ENCODE peak calls at places on chromosome 1, in five cellular contexts. Z, D, I, K and U are unnamed samples.
A peak's percentile ranks its signal among the peaks of the same experiment; 100 is the strongest.

GRCh38 chr1:89908993-89909436 is 85.9 kb upstream of the ZNF326 start:
- DNase-seq in D (no peak), Z (no peak), K (peak; percentile 49), I (no peak), U (no peak)

GRCh38 chr1:86504130-86504479 is 35.4 kb downstream of the CLCA1 start:
- DNase-seq in I (peak; percentile 59), Z (no peak), K (peak; percentile 50), D (no peak), U (no peak)

GRCh38 chr1:192343304-192343703 is 26.5 kb downstream of the RGS21 start:
- DNase-seq in K (no peak), D (no peak), I (no peak), Z (no peak), U (no peak)

GRCh38 chr1:32266926-32267645 is 16.0 kb downstream of the LCK start:
- DNase-seq in K (no peak), Z (no peak), I (no peak), D (no peak), U (no peak)

GRCh38 chr1:154483941-154484803 is 17.8 kb upstream of the TDRD10 start:
- DNase-seq in I (no peak), K (no peak), Z (no peak), D (no peak), U (no peak)

GRCh38 chr1:33055210-33055991 is 18.7 kb upstream of the AK2 start:
- DNase-seq in I (peak; percentile 83), Z (peak; percentile 79), K (peak; percentile 83), D (peak; percentile 53), U (peak; percentile 81)

GRCh38 chr1:99808391-99809115 is 41.6 kb upstream of the AGL start:
- DNase-seq in Z (no peak), I (peak; percentile 63), K (peak; percentile 22), D (no peak), U (no peak)

GRCh38 chr1:81446006-81446669 is 354.6 kb upstream of the ADGRL2 start:
- DNase-seq in D (no peak), Z (no peak), I (no peak), K (no peak), U (no peak)

GRCh38 chr1:24925082-24925779 is 4.8 kb downstream of the RUNX3 start:
- DNase-seq in D (no peak), Z (no peak), I (no peak), K (no peak), U (no peak)

GRCh38 chr1:211524521-211524920 is 32.6 kb upstream of the RD3 start:
- DNase-seq in I (no peak), K (no peak), Z (no peak), D (no peak), U (no peak)

DNA sequence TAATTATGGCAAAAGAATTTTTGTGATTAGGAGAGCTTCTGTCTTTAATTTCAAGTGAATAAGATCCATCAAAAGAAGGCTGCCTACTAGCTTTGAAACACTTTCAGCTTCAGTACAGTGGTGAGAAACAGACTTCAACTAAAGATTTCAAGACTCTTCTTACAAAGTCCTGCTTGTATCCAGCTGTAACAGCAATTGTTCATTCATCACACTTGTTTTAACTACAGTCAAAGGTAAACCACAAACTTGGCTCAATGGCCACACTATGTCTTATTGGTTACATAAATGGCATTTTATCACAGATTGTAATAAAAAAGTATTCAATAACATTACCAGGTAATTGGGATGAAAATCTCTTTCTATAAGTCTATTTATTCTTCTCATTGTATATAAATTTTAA is 59.2 kb downstream of the WARS2 start:
- DNase-seq in K (no peak), Z (no peak), D (no peak), I (no peak), U (no peak)
- H3K27ac ChIP-seq in K (no peak overlapping the region), Z (no peak overlapping the region), D (peak overlapping the region; percentile 52), I (no peak overlapping the region), U (peak overlapping the region; percentile 47)

GRCh38 chr1:46568614-46569013 is 17.2 kb upstream of the KNCN start:
- DNase-seq in K (no peak), I (no peak), D (no peak), Z (no peak), U (no peak)
- H3K36me3 ChIP-seq in K (peaks cover 73% of the 10 kb centered on the region), I (no peaks in the 10 kb centered on the region), D (peaks cover 30% of the 10 kb centered on the region), Z (peaks cover 7% of the 10 kb centered on the region), U (peaks cover 44% of the 10 kb centered on the region)

DNA sequence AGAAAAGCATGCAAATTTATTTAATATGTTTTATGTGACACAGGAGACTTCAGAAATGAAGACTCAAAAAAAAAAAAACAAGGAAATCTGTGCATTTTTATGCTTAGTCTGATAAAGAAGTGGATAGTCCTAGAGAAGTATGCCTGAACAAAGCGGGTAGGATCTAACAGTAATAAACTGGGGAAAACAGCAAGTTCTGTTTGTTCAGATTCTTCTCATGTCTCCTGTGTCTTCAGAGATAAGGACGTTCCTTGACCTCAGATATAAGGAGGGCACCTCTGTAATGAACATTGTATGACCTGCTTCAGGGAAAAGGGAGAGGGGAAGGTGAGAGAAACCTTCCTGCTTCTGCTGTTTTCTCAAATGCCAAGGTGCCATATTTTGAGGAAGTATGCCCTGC is 67.7 kb upstream of the TNFSF18 start:
- DNase-seq in K (no peak), Z (no peak), D (no peak), I (no peak), U (no peak)
- H3K4me1 ChIP-seq in K (peaks cover 5% of the 10 kb centered on the region), Z (peaks cover 11% of the 10 kb centered on the region), D (peaks cover 10% of the 10 kb centered on the region), I (peaks cover 9% of the 10 kb centered on the region), U (peaks cover 17% of the 10 kb centered on the region)

DNA sequence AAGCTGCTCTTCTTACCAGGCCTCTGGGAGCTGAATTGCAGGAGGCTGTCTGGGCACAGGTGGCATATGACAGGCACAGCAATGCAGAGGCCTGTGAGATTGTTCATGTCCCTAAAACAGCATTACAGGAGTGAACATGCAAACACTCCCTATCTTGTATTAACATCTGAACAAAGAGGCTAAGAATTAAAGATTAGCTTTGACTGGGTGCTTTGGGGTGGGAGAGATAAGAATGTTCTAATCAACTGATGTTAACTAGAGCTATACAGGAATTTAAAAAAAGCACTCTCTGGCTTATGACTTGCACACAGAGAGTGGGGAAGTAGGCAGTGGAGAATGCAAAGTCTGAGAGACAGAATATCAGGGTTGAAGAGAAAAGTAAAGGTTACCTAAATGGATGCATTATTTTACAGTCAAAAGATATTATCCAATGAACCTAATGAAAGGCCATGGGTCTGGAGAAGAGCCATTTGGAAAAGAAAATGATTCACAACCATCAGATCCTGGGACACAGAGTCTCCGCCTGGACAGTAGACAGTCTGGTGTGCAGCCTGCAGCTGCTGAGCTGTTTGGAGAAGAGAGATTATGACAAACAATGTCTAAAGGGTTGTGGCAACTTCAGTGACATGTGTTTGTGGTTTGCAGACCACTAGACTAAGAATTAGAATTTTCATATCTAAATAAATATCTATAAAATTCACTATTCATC is 20.2 kb downstream of the DPT start:
- DNase-seq in K (no peak), D (peak; percentile 27), Z (no peak), I (no peak), U (no peak)
- H3K27ac ChIP-seq in K (peak overlapping the region; percentile 45), D (peak overlapping the region; percentile 52), Z (peak overlapping the region; percentile 25), I (no peak overlapping the region), U (peak overlapping the region; percentile 66)

DNA sequence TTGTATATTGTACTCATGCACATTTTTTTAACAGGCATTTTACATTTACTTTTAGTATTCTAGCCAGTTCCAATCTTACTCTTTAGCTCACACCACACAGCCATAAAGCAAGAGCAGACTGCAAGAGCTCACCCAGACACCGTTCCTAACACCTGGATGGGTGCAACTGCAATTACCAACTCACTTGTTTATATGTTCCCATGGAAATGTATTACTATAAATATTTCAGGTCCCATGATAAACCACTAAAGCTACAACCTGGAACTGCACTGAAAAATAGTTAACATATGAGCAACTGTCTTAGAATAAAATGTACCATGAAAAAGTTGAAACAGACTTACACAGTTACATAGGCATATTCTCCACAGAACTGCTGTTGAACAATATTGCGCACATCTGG is 30.8 kb downstream of the USP48 start:
- DNase-seq in I (no peak), D (no peak), Z (no peak), K (no peak), U (no peak)
- H3K36me3 ChIP-seq in I (peaks cover 77% of the 10 kb centered on the region), D (peaks cover 62% of the 10 kb centered on the region), Z (peaks cover 3% of the 10 kb centered on the region), K (peaks cover 96% of the 10 kb centered on the region), U (peaks cover 81% of the 10 kb centered on the region)

GRCh38 chr1:47993881-47994625 is 3.1 kb downstream of the TRABD2B start:
- DNase-seq in Z (no peak), I (peak; percentile 46), K (no peak), D (no peak), U (peak; percentile 62)

GRCh38 chr1:47995306-47996050 is 1.7 kb downstream of the TRABD2B start:
- DNase-seq in I (peak; percentile 59), Z (no peak), D (no peak), K (no peak), U (no peak)

GRCh38 chr1:47996406-47997226 is 569 bp downstream of the TRABD2B start:
- DNase-seq in Z (peak; percentile 30), I (peak; percentile 79), K (peak; percentile 24), D (peak; percentile 34), U (peak; percentile 70)

GRCh38 chr1:47997289-47998200 is at the start of gene TRABD2B:
- DNase-seq in D (peak; percentile 80), Z (peak; percentile 83), K (peak; percentile 82), I (peak; percentile 96), U (peak; percentile 85)

DNA sequence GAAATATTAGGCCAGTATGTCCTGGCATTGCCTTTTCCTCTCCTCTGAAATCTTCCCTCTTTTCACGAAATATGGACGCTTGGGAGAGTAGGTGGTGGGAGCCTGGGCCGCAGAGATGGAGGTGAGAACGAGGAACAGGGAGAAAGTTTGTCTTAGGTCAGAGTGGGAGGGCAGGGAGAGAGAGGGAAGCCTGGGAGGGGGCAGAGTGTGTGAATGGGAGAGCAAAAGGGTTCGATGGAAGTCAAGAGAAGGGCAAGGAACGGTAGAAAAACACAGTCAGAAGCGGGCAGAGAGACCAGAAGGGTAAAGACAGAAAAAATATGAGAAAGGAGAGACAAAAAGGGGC is 1.2 kb downstream of the TRABD2B start:
- DNase-seq in Z (no peak), D (no peak), K (no peak), I (no peak), U (no peak)
- H3K4me1 ChIP-seq in Z (peaks cover 2% of the 10 kb centered on the region), D (peaks cover 45% of the 10 kb centered on the region), K (no peaks in the 10 kb centered on the region), I (peaks cover 35% of the 10 kb centered on the region), U (peaks cover 38% of the 10 kb centered on the region)

GRCh38 chr1:53430779-53431178 is 28.4 kb upstream of the DMRTB1 start:
- DNase-seq in I (peak; percentile 87), D (no peak), K (no peak), Z (no peak), U (no peak)
- H3K27ac ChIP-seq in I (peak overlapping the region; percentile 4), D (no peak overlapping the region), K (no peak overlapping the region), Z (no peak overlapping the region), U (no peak overlapping the region)

DNA sequence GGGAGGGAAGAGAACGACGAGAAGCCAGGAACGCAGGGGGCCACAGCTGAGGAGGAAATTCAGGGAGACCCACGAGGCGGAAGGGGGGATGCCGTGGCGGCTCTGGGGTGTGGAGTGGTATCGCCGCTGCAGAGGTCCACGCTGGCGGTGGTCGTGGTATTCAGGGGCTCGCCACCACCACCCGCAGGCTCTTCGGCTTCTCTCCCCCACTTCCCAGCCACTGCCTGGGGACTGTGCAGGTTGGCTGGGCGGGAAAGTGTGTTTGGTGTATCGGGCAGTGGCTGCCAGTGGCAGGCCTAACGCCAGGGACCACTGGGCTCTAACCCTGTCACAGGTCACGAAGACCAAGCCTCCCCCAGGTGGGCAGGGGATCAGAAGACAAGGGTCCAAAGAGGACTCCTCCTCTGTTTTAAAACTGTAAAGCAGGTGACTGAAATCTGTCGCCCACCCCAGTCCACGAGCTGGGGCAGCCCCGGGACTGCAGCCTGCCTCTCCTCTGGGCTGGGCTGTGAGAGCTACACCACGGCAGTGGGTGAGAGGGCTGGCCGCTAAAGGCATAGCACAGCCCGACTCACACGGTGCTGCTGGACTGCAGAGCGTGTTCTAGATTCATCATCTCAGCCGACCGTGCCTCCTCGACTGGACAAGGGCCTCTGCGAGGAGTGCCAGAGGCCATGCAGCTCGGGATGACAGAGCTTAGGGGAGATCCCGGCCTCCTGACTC is 30.9 kb downstream of the SLC66A1 start:
- DNase-seq in I (no peak), D (no peak), Z (no peak), K (no peak), U (no peak)
- H3K36me3 ChIP-seq in I (peaks cover 64% of the 10 kb centered on the region), D (peaks cover 26% of the 10 kb centered on the region), Z (peaks cover 3% of the 10 kb centered on the region), K (peaks cover 71% of the 10 kb centered on the region), U (peaks cover 55% of the 10 kb centered on the region)

GRCh38 chr1:40386311-40386778 is 12.8 kb downstream of the SMAP2 start:
- DNase-seq in Z (no peak), I (no peak), K (no peak), D (no peak), U (no peak)
- H3K4me1 ChIP-seq in Z (peaks cover 34% of the 10 kb centered on the region), I (peaks cover 25% of the 10 kb centered on the region), K (no peaks in the 10 kb centered on the region), D (peaks cover 74% of the 10 kb centered on the region), U (peaks cover 31% of the 10 kb centered on the region)